ENCODE peak calls at places on chromosome 18, in ten cellular contexts. One of them, this sample, is unnamed.

GRCh38 chr18:58362829-58363231 is 266.1 kb downstream of the ALPK2 start:
- DNase-seq in HCT116: no peak
- DNase-seq in hepatocyte: no peak
- DNase-seq in adrenal gland: no peak
- DNase-seq in gastrocnemius medialis: no peak
- DNase-seq in breast epithelium: no peak
- DNase-seq in right lobe of liver: no peak
- DNase-seq in left ventricle myocardium inferior: no peak
- DNase-seq in spleen: no peak
- DNase-seq in upper lobe of right lung: no peak
- DNase-seq in this sample: no peak

GRCh38 chr18:51009071-51009470 is 20.9 kb upstream of the SMAD4 start:
- DNase-seq in right lobe of liver: no peak
- DNase-seq in HCT116: no peak
- DNase-seq in left ventricle myocardium inferior: no peak
- DNase-seq in gastrocnemius medialis: no peak
- DNase-seq in breast epithelium: no peak
- DNase-seq in hepatocyte: no peak
- DNase-seq in upper lobe of right lung: no peak
- DNase-seq in spleen: no peak
- DNase-seq in adrenal gland: no peak
- DNase-seq in this sample: no peak

GRCh38 chr18:67425724-67426123 is 90.8 kb downstream of the DSEL start:
- DNase-seq in breast epithelium: no peak
- DNase-seq in adrenal gland: no peak
- DNase-seq in hepatocyte: peak
- DNase-seq in right lobe of liver: no peak
- DNase-seq in spleen: no peak
- DNase-seq in upper lobe of right lung: no peak
- DNase-seq in HCT116: no peak
- DNase-seq in left ventricle myocardium inferior: no peak
- DNase-seq in gastrocnemius medialis: no peak
- DNase-seq in this sample: no peak

GRCh38 chr18:76454429-76454828 is 40.6 kb downstream of the ZNF516 start:
- DNase-seq in adrenal gland: no peak
- DNase-seq in upper lobe of right lung: no peak
- DNase-seq in left ventricle myocardium inferior: no peak
- DNase-seq in spleen: no peak
- DNase-seq in gastrocnemius medialis: no peak
- DNase-seq in breast epithelium: no peak
- DNase-seq in hepatocyte: no peak
- DNase-seq in right lobe of liver: no peak
- DNase-seq in HCT116: no peak
- DNase-seq in this sample: no peak

GRCh38 chr18:57846258-57846657 is 43.1 kb upstream of the ATP8B1 start:
- DNase-seq in hepatocyte: peak
- DNase-seq in HCT116: peak
- DNase-seq in adrenal gland: peak
- DNase-seq in left ventricle myocardium inferior: no peak
- DNase-seq in breast epithelium: no peak
- DNase-seq in right lobe of liver: no peak
- DNase-seq in spleen: no peak
- DNase-seq in gastrocnemius medialis: no peak
- DNase-seq in upper lobe of right lung: no peak
- DNase-seq in this sample: no peak

GRCh38 chr18:62486290-62486964 is 36.4 kb upstream of the ZCCHC2 start:
- DNase-seq in hepatocyte: peak
- DNase-seq in adrenal gland: no peak
- DNase-seq in breast epithelium: no peak
- DNase-seq in gastrocnemius medialis: no peak
- DNase-seq in spleen: no peak
- DNase-seq in upper lobe of right lung: no peak
- DNase-seq in right lobe of liver: no peak
- DNase-seq in left ventricle myocardium inferior: no peak
- DNase-seq in HCT116: peak
- DNase-seq in this sample: no peak

GRCh38 chr18:5058768-5059539 is 138.1 kb downstream of the AKAIN1 start:
- DNase-seq in spleen: no peak
- DNase-seq in breast epithelium: no peak
- DNase-seq in right lobe of liver: no peak
- DNase-seq in hepatocyte: no peak
- DNase-seq in gastrocnemius medialis: no peak
- DNase-seq in left ventricle myocardium inferior: peak
- DNase-seq in upper lobe of right lung: no peak
- DNase-seq in adrenal gland: no peak
- DNase-seq in HCT116: no peak
- DNase-seq in this sample: peak

GRCh38 chr18:57748770-57749603 is 54.1 kb downstream of the ATP8B1 start:
- DNase-seq in gastrocnemius medialis: no peak
- DNase-seq in left ventricle myocardium inferior: no peak
- DNase-seq in adrenal gland: no peak
- DNase-seq in hepatocyte: peak
- DNase-seq in breast epithelium: no peak
- DNase-seq in right lobe of liver: no peak
- DNase-seq in HCT116: no peak
- DNase-seq in upper lobe of right lung: no peak
- DNase-seq in spleen: no peak
- DNase-seq in this sample: no peak

GRCh38 chr18:79242246-79242645 is 153.5 kb upstream of the NFATC1 start:
- DNase-seq in right lobe of liver: no peak
- DNase-seq in upper lobe of right lung: no peak
- DNase-seq in gastrocnemius medialis: no peak
- DNase-seq in left ventricle myocardium inferior: no peak
- DNase-seq in spleen: no peak
- DNase-seq in HCT116: no peak
- DNase-seq in adrenal gland: no peak
- DNase-seq in breast epithelium: no peak
- DNase-seq in hepatocyte: no peak
- DNase-seq in this sample: no peak

GRCh38 chr18:35118641-35119040 is 77.4 kb downstream of the MAPRE2 start:
- DNase-seq in HCT116: no peak
- DNase-seq in spleen: no peak
- DNase-seq in adrenal gland: peak
- DNase-seq in left ventricle myocardium inferior: no peak
- DNase-seq in gastrocnemius medialis: no peak
- DNase-seq in breast epithelium: no peak
- DNase-seq in hepatocyte: no peak
- DNase-seq in right lobe of liver: no peak
- DNase-seq in upper lobe of right lung: no peak
- DNase-seq in this sample: no peak

GRCh38 chr18:35121531-35121930 is 80.3 kb downstream of the MAPRE2 start:
- DNase-seq in spleen: no peak
- DNase-seq in HCT116: no peak
- DNase-seq in left ventricle myocardium inferior: no peak
- DNase-seq in gastrocnemius medialis: no peak
- DNase-seq in right lobe of liver: no peak
- DNase-seq in upper lobe of right lung: no peak
- DNase-seq in breast epithelium: no peak
- DNase-seq in hepatocyte: no peak
- DNase-seq in adrenal gland: no peak
- DNase-seq in this sample: no peak

GRCh38 chr18:35123811-35124210 is 82.6 kb downstream of the MAPRE2 start:
- DNase-seq in spleen: no peak
- DNase-seq in hepatocyte: no peak
- DNase-seq in right lobe of liver: no peak
- DNase-seq in gastrocnemius medialis: no peak
- DNase-seq in HCT116: no peak
- DNase-seq in breast epithelium: no peak
- DNase-seq in left ventricle myocardium inferior: no peak
- DNase-seq in upper lobe of right lung: no peak
- DNase-seq in adrenal gland: no peak
- DNase-seq in this sample: no peak

GRCh38 chr18:35122586-35123224 is 81.5 kb downstream of the MAPRE2 start:
- DNase-seq in breast epithelium: no peak
- DNase-seq in right lobe of liver: peak
- DNase-seq in spleen: no peak
- DNase-seq in left ventricle myocardium inferior: no peak
- DNase-seq in upper lobe of right lung: no peak
- DNase-seq in HCT116: no peak
- DNase-seq in gastrocnemius medialis: no peak
- DNase-seq in adrenal gland: peak
- DNase-seq in hepatocyte: peak
- DNase-seq in this sample: no peak

GRCh38 chr18:35121038-35121437 is 79.8 kb downstream of the MAPRE2 start:
- DNase-seq in spleen: no peak
- DNase-seq in upper lobe of right lung: no peak
- DNase-seq in adrenal gland: no peak
- DNase-seq in hepatocyte: no peak
- DNase-seq in right lobe of liver: no peak
- DNase-seq in HCT116: no peak
- DNase-seq in gastrocnemius medialis: no peak
- DNase-seq in breast epithelium: no peak
- DNase-seq in left ventricle myocardium inferior: no peak
- DNase-seq in this sample: no peak
- H3K27ac ChIP-seq in spleen: no peak
- H3K27ac ChIP-seq in upper lobe of right lung: no peak
- H3K27ac ChIP-seq in adrenal gland: no peak
- H3K27ac ChIP-seq in hepatocyte: no peak
- H3K27ac ChIP-seq in right lobe of liver: peak
- H3K27ac ChIP-seq in HCT116: no peak
- H3K27ac ChIP-seq in gastrocnemius medialis: peak
- H3K27ac ChIP-seq in breast epithelium: no peak
- H3K27ac ChIP-seq in left ventricle myocardium inferior: peak
- H3K27ac ChIP-seq in this sample: no peak

GRCh38 chr18:26821181-26821580 is 44.3 kb downstream of the AQP4 start:
- DNase-seq in adrenal gland: no peak
- DNase-seq in HCT116: no peak
- DNase-seq in gastrocnemius medialis: no peak
- DNase-seq in left ventricle myocardium inferior: no peak
- DNase-seq in spleen: no peak
- DNase-seq in hepatocyte: peak
- DNase-seq in right lobe of liver: no peak
- DNase-seq in breast epithelium: no peak
- DNase-seq in upper lobe of right lung: no peak
- DNase-seq in this sample: no peak

GRCh38 chr18:26818461-26818860 is 47.0 kb downstream of the AQP4 start:
- DNase-seq in upper lobe of right lung: no peak
- DNase-seq in adrenal gland: no peak
- DNase-seq in hepatocyte: no peak
- DNase-seq in left ventricle myocardium inferior: no peak
- DNase-seq in breast epithelium: no peak
- DNase-seq in right lobe of liver: no peak
- DNase-seq in gastrocnemius medialis: no peak
- DNase-seq in spleen: no peak
- DNase-seq in HCT116: no peak
- DNase-seq in this sample: no peak

DNA sequence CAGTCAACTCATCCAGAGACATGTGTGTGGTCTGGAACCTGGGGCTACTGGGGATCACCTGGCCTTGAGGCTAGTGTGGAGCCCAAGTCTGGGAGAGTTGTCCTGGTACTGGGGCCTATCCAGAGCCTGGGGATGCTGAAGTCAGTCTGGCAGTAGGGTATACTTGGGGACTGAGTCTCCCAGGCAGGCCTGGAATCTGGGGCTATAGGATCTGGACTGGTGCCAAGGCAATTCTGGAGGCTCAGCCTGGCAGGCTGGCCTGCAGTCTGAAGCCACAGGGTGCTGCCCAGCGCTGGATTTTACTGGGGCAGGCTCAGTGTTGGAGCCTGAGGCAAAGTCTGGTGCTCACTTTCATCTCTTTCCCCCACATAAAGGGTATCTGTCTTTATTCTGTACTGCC is 46.5 kb downstream of the AQP4 start:
- DNase-seq in right lobe of liver: no peak
- DNase-seq in gastrocnemius medialis: no peak
- DNase-seq in breast epithelium: no peak
- DNase-seq in upper lobe of right lung: no peak
- DNase-seq in HCT116: no peak
- DNase-seq in hepatocyte: no peak
- DNase-seq in adrenal gland: no peak
- DNase-seq in left ventricle myocardium inferior: no peak
- DNase-seq in spleen: no peak
- DNase-seq in this sample: no peak
- TF ChIP-seq CTCF in right lobe of liver: no peak
- TF ChIP-seq CTCF in gastrocnemius medialis: no peak
- TF ChIP-seq CTCF in breast epithelium: no peak
- TF ChIP-seq CTCF in upper lobe of right lung: no peak
- TF ChIP-seq CTCF in HCT116: no peak
- TF ChIP-seq CTCF in hepatocyte: no peak
- TF ChIP-seq CTCF in adrenal gland: no peak
- TF ChIP-seq CTCF in left ventricle myocardium inferior: no peak
- TF ChIP-seq CTCF in spleen: no peak
- TF ChIP-seq CTCF in this sample: no peak

GRCh38 chr18:75439356-75439755 is 11.9 kb upstream of the SMIM21 start:
- DNase-seq in left ventricle myocardium inferior: no peak
- DNase-seq in spleen: no peak
- DNase-seq in HCT116: no peak
- DNase-seq in upper lobe of right lung: no peak
- DNase-seq in breast epithelium: no peak
- DNase-seq in adrenal gland: no peak
- DNase-seq in gastrocnemius medialis: no peak
- DNase-seq in hepatocyte: no peak
- DNase-seq in right lobe of liver: no peak
- DNase-seq in this sample: no peak

GRCh38 chr18:75438891-75439290 is 11.4 kb upstream of the SMIM21 start:
- DNase-seq in HCT116: no peak
- DNase-seq in gastrocnemius medialis: no peak
- DNase-seq in upper lobe of right lung: no peak
- DNase-seq in spleen: no peak
- DNase-seq in hepatocyte: no peak
- DNase-seq in adrenal gland: no peak
- DNase-seq in left ventricle myocardium inferior: no peak
- DNase-seq in breast epithelium: no peak
- DNase-seq in right lobe of liver: no peak
- DNase-seq in this sample: no peak

GRCh38 chr18:75437979-75438378 is 10.5 kb upstream of the SMIM21 start:
- DNase-seq in HCT116: no peak
- DNase-seq in upper lobe of right lung: no peak
- DNase-seq in right lobe of liver: no peak
- DNase-seq in adrenal gland: no peak
- DNase-seq in hepatocyte: no peak
- DNase-seq in gastrocnemius medialis: no peak
- DNase-seq in spleen: no peak
- DNase-seq in breast epithelium: no peak
- DNase-seq in left ventricle myocardium inferior: no peak
- DNase-seq in this sample: no peak

DNA sequence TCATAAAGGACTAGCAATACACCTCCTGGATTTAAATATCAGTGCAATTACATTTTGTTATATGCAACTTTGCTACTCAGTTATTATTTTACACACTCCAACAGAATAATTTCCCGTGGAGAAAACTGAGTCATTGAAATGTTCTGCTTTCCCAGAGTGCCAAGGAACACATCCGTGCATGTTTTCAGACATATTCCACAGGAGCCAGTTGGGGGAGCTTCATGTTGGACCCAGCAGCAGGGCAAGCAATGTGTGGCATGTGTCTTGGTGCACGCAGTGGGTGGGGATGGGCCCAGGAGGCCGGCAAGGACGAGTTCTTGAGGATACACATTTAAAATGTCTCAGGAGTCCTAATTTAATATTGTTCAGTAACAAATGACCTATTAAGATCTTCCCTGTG is 14.4 kb upstream of the SMIM21 start:
- DNase-seq in HCT116: no peak
- DNase-seq in breast epithelium: no peak
- DNase-seq in adrenal gland: no peak
- DNase-seq in hepatocyte: no peak
- DNase-seq in gastrocnemius medialis: no peak
- DNase-seq in upper lobe of right lung: no peak
- DNase-seq in right lobe of liver: no peak
- DNase-seq in spleen: no peak
- DNase-seq in left ventricle myocardium inferior: no peak
- DNase-seq in this sample: no peak
- H3K27ac ChIP-seq in HCT116: no peak
- H3K27ac ChIP-seq in breast epithelium: no peak
- H3K27ac ChIP-seq in adrenal gland: no peak
- H3K27ac ChIP-seq in hepatocyte: no peak
- H3K27ac ChIP-seq in gastrocnemius medialis: no peak
- H3K27ac ChIP-seq in upper lobe of right lung: no peak
- H3K27ac ChIP-seq in right lobe of liver: no peak
- H3K27ac ChIP-seq in spleen: no peak
- H3K27ac ChIP-seq in left ventricle myocardium inferior: no peak
- H3K27ac ChIP-seq in this sample: no peak

GRCh38 chr18:23812566-23813440 is 123.5 kb downstream of the LAMA3 start:
- DNase-seq in hepatocyte: no peak
- DNase-seq in upper lobe of right lung: no peak
- DNase-seq in left ventricle myocardium inferior: no peak
- DNase-seq in gastrocnemius medialis: no peak
- DNase-seq in spleen: no peak
- DNase-seq in right lobe of liver: no peak
- DNase-seq in HCT116: peak
- DNase-seq in adrenal gland: no peak
- DNase-seq in breast epithelium: no peak
- DNase-seq in this sample: no peak
- TF ChIP-seq CTCF in hepatocyte: peak
- TF ChIP-seq CTCF in upper lobe of right lung: peak
- TF ChIP-seq CTCF in left ventricle myocardium inferior: peak
- TF ChIP-seq CTCF in gastrocnemius medialis: peak
- TF ChIP-seq CTCF in spleen: peak
- TF ChIP-seq CTCF in right lobe of liver: peak
- TF ChIP-seq CTCF in HCT116: peak
- TF ChIP-seq CTCF in adrenal gland: peak
- TF ChIP-seq CTCF in breast epithelium: peak
- TF ChIP-seq CTCF in this sample: peak